ENCODE peak calls at places on chromosome 15, in four cellular contexts. One of them, this sample, is unnamed.

GRCh38 chr15:41620536-41621199 is 39.5 kb upstream of the MGA start:
- DNase-seq in IMR-90: no peak
- DNase-seq in SK-N-SH: peak; percentile 18
- DNase-seq in A549: no peak
- DNase-seq in this sample: no peak

GRCh38 chr15:61831505-61831921 is 228.7 kb downstream of the VPS13C start:
- DNase-seq in SK-N-SH: no peak
- DNase-seq in IMR-90: no peak
- DNase-seq in A549: no peak
- DNase-seq in this sample: no peak

GRCh38 chr15:63172376-63173115 is 15.3 kb upstream of the RPS27L start:
- DNase-seq in A549: no peak
- DNase-seq in SK-N-SH: no peak
- DNase-seq in IMR-90: no peak
- DNase-seq in this sample: no peak

GRCh38 chr15:63044645-63045437 is 2.3 kb downstream of the TPM1 start:
- DNase-seq in A549: no peak
- DNase-seq in IMR-90: peak; percentile 68
- DNase-seq in SK-N-SH: no peak
- DNase-seq in this sample: no peak

GRCh38 chr15:58423858-58424608 is 7.8 kb upstream of the LIPC start:
- DNase-seq in A549: no peak
- DNase-seq in SK-N-SH: no peak
- DNase-seq in IMR-90: peak; percentile 42
- DNase-seq in this sample: no peak

GRCh38 chr15:100083572-100083971 is 258.2 kb downstream of the ADAMTS17 start:
- DNase-seq in SK-N-SH: no peak
- DNase-seq in IMR-90: no peak
- DNase-seq in A549: no peak
- DNase-seq in this sample: no peak

GRCh38 chr15:40999190-40999589 is 45.9 kb downstream of the CHAC1 start:
- DNase-seq in A549: peak; percentile 39
- DNase-seq in SK-N-SH: no peak
- DNase-seq in IMR-90: peak; percentile 98
- DNase-seq in this sample: no peak

GRCh38 chr15:83559310-83559966 is 94.5 kb upstream of the ADAMTSL3 start:
- DNase-seq in IMR-90: peak; percentile 61
- DNase-seq in SK-N-SH: peak; percentile 66
- DNase-seq in A549: peak; percentile 70
- DNase-seq in this sample: peak; percentile 48

GRCh38 chr15:35657679-35658201 is 111.8 kb upstream of the DPH6 start:
- DNase-seq in A549: no peak
- DNase-seq in IMR-90: peak; percentile 43
- DNase-seq in SK-N-SH: no peak
- DNase-seq in this sample: no peak

GRCh38 chr15:61084502-61084901 is 144.6 kb downstream of the RORA start:
- DNase-seq in IMR-90: no peak
- DNase-seq in A549: no peak
- DNase-seq in SK-N-SH: no peak
- DNase-seq in this sample: no peak

GRCh38 chr15:89556413-89557262 is 18.6 kb upstream of the TICRR start:
- DNase-seq in A549: peak; percentile 72
- DNase-seq in SK-N-SH: peak; percentile 70
- DNase-seq in IMR-90: peak; percentile 77
- DNase-seq in this sample: peak; percentile 62

GRCh38 chr15:81108427-81108826 is 25.6 kb upstream of the CFAP161 start:
- DNase-seq in IMR-90: no peak
- DNase-seq in SK-N-SH: peak; percentile 29
- DNase-seq in A549: no peak
- DNase-seq in this sample: no peak
- TF ChIP-seq SMC3 in IMR-90: no peak
- TF ChIP-seq SMC3 in SK-N-SH: no peak
- TF ChIP-seq SMC3 in A549: no peak
- TF ChIP-seq SMC3 in this sample: no peak

GRCh38 chr15:25724899-25725298 is 138.2 kb downstream of the ATP10A start:
- DNase-seq in IMR-90: no peak
- DNase-seq in SK-N-SH: no peak
- DNase-seq in A549: no peak
- DNase-seq in this sample: no peak
- TF ChIP-seq SMC3 in IMR-90: no peak
- TF ChIP-seq SMC3 in SK-N-SH: no peak
- TF ChIP-seq SMC3 in A549: no peak
- TF ChIP-seq SMC3 in this sample: no peak

GRCh38 chr15:56837281-56837680 is 81.2 kb upstream of the TCF12 start:
- DNase-seq in SK-N-SH: no peak
- DNase-seq in A549: no peak
- DNase-seq in IMR-90: peak; percentile 65
- DNase-seq in this sample: no peak

GRCh38 chr15:56832125-56832524 is 86.3 kb upstream of the TCF12 start:
- DNase-seq in IMR-90: no peak
- DNase-seq in SK-N-SH: no peak
- DNase-seq in A549: no peak
- DNase-seq in this sample: no peak

GRCh38 chr15:56835598-56836275 is 82.7 kb upstream of the TCF12 start:
- DNase-seq in A549: no peak
- DNase-seq in IMR-90: peak; percentile 23
- DNase-seq in SK-N-SH: peak; percentile 30
- DNase-seq in this sample: no peak

GRCh38 chr15:56831467-56831866 is 87.0 kb upstream of the TCF12 start:
- DNase-seq in A549: no peak
- DNase-seq in IMR-90: no peak
- DNase-seq in SK-N-SH: no peak
- DNase-seq in this sample: no peak
- TF ChIP-seq SMC3 in A549: no peak
- TF ChIP-seq SMC3 in IMR-90: no peak
- TF ChIP-seq SMC3 in SK-N-SH: no peak
- TF ChIP-seq SMC3 in this sample: no peak

DNA sequence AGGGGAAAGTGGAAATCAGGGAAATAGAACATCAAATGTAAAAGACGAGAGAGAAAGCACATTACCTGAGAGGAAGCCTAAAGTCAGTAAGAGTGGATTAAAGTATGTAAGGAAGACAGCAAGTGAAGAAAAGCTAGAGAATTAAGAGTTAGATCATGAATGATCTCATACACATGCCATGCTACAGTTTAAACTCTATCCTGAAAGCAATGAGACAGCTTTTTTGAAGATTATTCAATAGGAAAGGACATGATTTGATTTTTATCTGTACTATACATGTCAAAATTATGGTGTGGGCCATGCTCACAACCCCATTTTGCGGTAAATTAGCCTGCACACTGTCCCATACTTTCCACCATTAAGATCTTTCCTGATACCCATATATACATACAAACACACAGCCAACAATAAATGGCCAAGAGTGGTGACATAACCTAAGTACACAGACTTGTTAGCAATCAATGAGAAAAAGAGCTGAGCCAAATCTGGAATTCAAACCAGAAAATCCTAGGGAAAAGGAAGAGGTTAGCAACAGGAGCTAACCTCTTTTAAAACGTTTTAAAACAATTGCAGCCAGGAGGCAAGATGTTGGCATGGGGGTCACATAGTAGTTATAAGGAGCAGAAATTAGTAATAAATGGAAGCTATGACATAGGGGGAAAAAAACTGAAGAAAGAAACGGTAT is 4.5 kb downstream of the MYO9A start:
- DNase-seq in A549: no peak
- DNase-seq in SK-N-SH: no peak
- DNase-seq in IMR-90: peak; percentile 37
- DNase-seq in this sample: no peak
- TF ChIP-seq SMC3 in A549: no peak
- TF ChIP-seq SMC3 in SK-N-SH: no peak
- TF ChIP-seq SMC3 in IMR-90: no peak
- TF ChIP-seq SMC3 in this sample: no peak

DNA sequence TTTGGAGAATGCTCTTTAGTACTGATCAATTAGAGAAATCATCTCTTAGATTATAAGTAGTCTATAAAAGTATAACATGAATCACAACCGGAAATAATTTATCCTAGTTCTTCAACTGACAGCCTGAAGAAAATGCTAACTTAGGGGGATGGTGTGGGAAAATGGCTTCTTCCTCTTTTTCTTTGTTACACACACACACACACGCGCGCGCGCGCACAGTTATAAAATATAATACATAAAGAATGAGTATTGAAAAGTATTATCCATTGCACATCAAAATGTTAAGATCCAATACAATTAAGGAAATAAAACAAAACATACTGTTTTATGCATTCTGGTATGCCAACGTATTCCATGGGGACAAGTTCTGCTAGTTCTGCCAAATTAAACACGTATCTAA is 11.3 kb upstream of the GTF2A2 start:
- DNase-seq in A549: no peak
- DNase-seq in SK-N-SH: no peak
- DNase-seq in IMR-90: no peak
- DNase-seq in this sample: no peak
- TF ChIP-seq SMC3 in A549: no peak
- TF ChIP-seq SMC3 in SK-N-SH: no peak
- TF ChIP-seq SMC3 in IMR-90: no peak
- TF ChIP-seq SMC3 in this sample: no peak

GRCh38 chr15:67512140-67512539 is 8.8 kb upstream of the C15orf61 start:
- DNase-seq in IMR-90: no peak
- DNase-seq in A549: no peak
- DNase-seq in SK-N-SH: no peak
- DNase-seq in this sample: no peak

GRCh38 chr15:67509918-67510317 is 11.0 kb upstream of the C15orf61 start:
- DNase-seq in IMR-90: no peak
- DNase-seq in A549: no peak
- DNase-seq in SK-N-SH: no peak
- DNase-seq in this sample: no peak

GRCh38 chr15:67512933-67513714 is 7.8 kb upstream of the C15orf61 start:
- DNase-seq in SK-N-SH: no peak
- DNase-seq in A549: no peak
- DNase-seq in IMR-90: no peak
- DNase-seq in this sample: no peak

GRCh38 chr15:67510597-67511225 is 10.2 kb upstream of the C15orf61 start:
- DNase-seq in SK-N-SH: no peak
- DNase-seq in A549: no peak
- DNase-seq in IMR-90: peak; percentile 80
- DNase-seq in this sample: no peak

GRCh38 chr15:67511606-67512005 is 9.3 kb upstream of the C15orf61 start:
- DNase-seq in IMR-90: peak; percentile 11
- DNase-seq in A549: no peak
- DNase-seq in SK-N-SH: no peak
- DNase-seq in this sample: no peak
- TF ChIP-seq SMC3 in IMR-90: no peak
- TF ChIP-seq SMC3 in A549: no peak
- TF ChIP-seq SMC3 in SK-N-SH: no peak
- TF ChIP-seq SMC3 in this sample: no peak

This sample was measured in HepG2.